ENCODE peak calls at places on chromosomes 3 and 15, in seven cellular contexts. Y is neural progenitor cell, A is ovary, F is heart left ventricle, J is PC-9, N is A549, G is colonic mucosa. O is an unnamed sample.

GRCh38 chr3:104102386-104102785 is 1264.3 kb upstream of the ALCAM start:
- DNase-seq in Y (peak), A (no peak), F (no peak), J (peak), N (peak), G (no peak), O (no peak)

GRCh38 chr15:47506543-47507090 is 210.7 kb upstream of the SEMA6D start:
- DNase-seq in Y (no peak), A (no peak), F (peak), J (no peak), N (no peak), G (no peak), O (no peak)

GRCh38 chr15:91950631-91951384 is 97.3 kb downstream of the SLCO3A1 start:
- DNase-seq in Y (no peak), A (no peak), F (no peak), J (no peak), N (no peak), G (no peak), O (no peak)

GRCh38 chr15:42053914-42054313 is 33.1 kb upstream of the PLA2G4E start:
- DNase-seq in Y (no peak), A (no peak), F (no peak), J (no peak), N (no peak), G (peak), O (no peak)

GRCh38 chr15:40313531-40314398 is 6.0 kb upstream of the PLCB2 start:
- DNase-seq in Y (no peak), A (no peak), F (peak), J (peak), N (no peak), G (peak), O (no peak)

GRCh38 chr15:80090879-80091503 is 31.5 kb downstream of the ZFAND6 start:
- DNase-seq in Y (no peak), A (no peak), F (no peak), J (no peak), N (peak), G (no peak), O (no peak)

GRCh38 chr3:71511446-71511845 is 72.1 kb downstream of the FOXP1 start:
- DNase-seq in Y (no peak), A (no peak), F (no peak), J (no peak), N (no peak), G (no peak), O (no peak)

GRCh38 chr3:106473576-106474506 is 605.0 kb upstream of the CBLB start:
- DNase-seq in Y (no peak), A (no peak), F (no peak), J (no peak), N (no peak), G (no peak), O (no peak)

GRCh38 chr3:196677929-196678328 is 34.1 kb downstream of the CEP19 start:
- DNase-seq in Y (no peak), A (no peak), F (no peak), J (no peak), N (no peak), G (no peak), O (no peak)

GRCh38 chr15:51970132-51970817 is 1.3 kb downstream of the LEO1 start:
- DNase-seq in Y (no peak), A (no peak), F (no peak), J (no peak), N (peak), G (no peak), O (no peak)

GRCh38 chr3:6861989-6862879 is 1.3 kb downstream of the GRM7 start:
- DNase-seq in Y (peak), A (no peak), F (no peak), J (no peak), N (no peak), G (no peak), O (no peak)

GRCh38 chr3:197203714-197204146 is 94.7 kb downstream of the DLG1 start:
- DNase-seq in Y (peak), A (no peak), F (no peak), J (no peak), N (no peak), G (no peak), O (no peak)

GRCh38 chr15:40285151-40285898 is 2.5 kb upstream of the ANKRD63 start:
- DNase-seq in Y (no peak), A (no peak), F (no peak), J (no peak), N (no peak), G (no peak), O (no peak)

GRCh38 chr3:182246870-182247269 is 535.1 kb downstream of the SOX2 start:
- DNase-seq in Y (no peak), A (no peak), F (no peak), J (no peak), N (no peak), G (no peak), O (no peak)

GRCh38 chr3:133472889-133473288 is 73.0 kb downstream of the BFSP2 start:
- DNase-seq in Y (peak), A (no peak), F (no peak), J (no peak), N (no peak), G (no peak), O (no peak)

GRCh38 chr15:74614744-74615312 is 808 bp upstream of the CLK3 start:
- DNase-seq in Y (peak), A (peak), F (peak), J (peak), N (peak), G (peak), O (peak)

GRCh38 chr15:51281368-51281967 is 56.9 kb downstream of the CYP19A1 start:
- DNase-seq in Y (peak), A (no peak), F (peak), J (peak), N (peak), G (peak), O (no peak)

GRCh38 chr3:34020761-34021635 is 222.6 kb downstream of the PDCD6IP start:
- DNase-seq in Y (no peak), A (no peak), F (no peak), J (no peak), N (no peak), G (no peak), O (no peak)

GRCh38 chr15:84797212-84797611 is 19.9 kb upstream of the ALPK3 start:
- DNase-seq in Y (no peak), A (no peak), F (no peak), J (no peak), N (no peak), G (no peak), O (no peak)

GRCh38 chr15:63331456-63331855 is 50.2 kb downstream of the CA12 start:
- DNase-seq in Y (no peak), A (no peak), F (no peak), J (peak), N (no peak), G (no peak), O (no peak)

GRCh38 chr3:9778102-9778501 is 8.4 kb upstream of the CAMK1 start:
- DNase-seq in Y (no peak), A (no peak), F (no peak), J (no peak), N (no peak), G (no peak), O (no peak)

GRCh38 chr3:52053307-52054304 is 2.8 kb downstream of the DUSP7 start:
- DNase-seq in Y (peak), A (peak), F (peak), J (peak), N (no peak), G (no peak), O (no peak)

GRCh38 chr15:75024102-75024636 is 779 bp downstream of the PPCDC start:
- DNase-seq in Y (peak), A (peak), F (no peak), J (no peak), N (peak), G (no peak), O (no peak)

GRCh38 chr3:194808709-194809108 is 123.0 kb downstream of the FAM43A start:
- DNase-seq in Y (no peak), A (no peak), F (no peak), J (peak), N (peak), G (no peak), O (no peak)

GRCh38 chr3:105867690-105868449 is 942 bp downstream of the CBLB start:
- DNase-seq in Y (no peak), A (no peak), F (no peak), J (no peak), N (no peak), G (no peak), O (no peak)

GRCh38 chr3:23421811-23422510 is 218.8 kb downstream of the UBE2E2 start:
- DNase-seq in Y (no peak), A (no peak), F (no peak), J (no peak), N (no peak), G (no peak), O (no peak)

GRCh38 chr3:55091381-55092225 is 163.7 kb upstream of the LRTM1 start:
- DNase-seq in Y (no peak), A (no peak), F (no peak), J (no peak), N (no peak), G (no peak), O (no peak)

GRCh38 chr3:62312201-62312600 is 61.1 kb downstream of the FEZF2 start:
- DNase-seq in Y (no peak), A (no peak), F (no peak), J (no peak), N (no peak), G (no peak), O (no peak)

GRCh38 chr3:33839283-33839682 is 40.9 kb downstream of the PDCD6IP start:
- DNase-seq in Y (no peak), A (no peak), F (no peak), J (no peak), N (no peak), G (no peak), O (no peak)

GRCh38 chr3:99114565-99115291 is 213.2 kb upstream of the DCBLD2 start:
- DNase-seq in Y (peak), A (no peak), F (no peak), J (peak), N (peak), G (no peak), O (no peak)

GRCh38 chr3:104436536-104436935 is 930.2 kb upstream of the ALCAM start:
- DNase-seq in Y (no peak), A (no peak), F (no peak), J (no peak), N (no peak), G (no peak), O (no peak)

GRCh38 chr3:197592361-197593045 is 36.7 kb upstream of the BDH1 start:
- DNase-seq in Y (no peak), A (no peak), F (no peak), J (no peak), N (no peak), G (no peak), O (no peak)

GRCh38 chr15:74411686-74412085 is 22.1 kb downstream of the SEMA7A start:
- DNase-seq in Y (no peak), A (no peak), F (no peak), J (no peak), N (no peak), G (no peak), O (no peak)

GRCh38 chr3:37375184-37376120 is 201.1 kb upstream of the LRRFIP2 start:
- DNase-seq in Y (no peak), A (no peak), F (no peak), J (no peak), N (no peak), G (no peak), O (no peak)

GRCh38 chr3:63462732-63463131 is 184.6 kb downstream of the SYNPR start:
- DNase-seq in Y (no peak), A (no peak), F (no peak), J (no peak), N (no peak), G (no peak), O (no peak)
- TF ChIP-seq CTCF in Y (no peak), A (no peak), F (no peak), J (no peak), N (no peak), G (no peak), O (no peak)

GRCh38 chr3:5022187-5022965 is 43.1 kb downstream of the BHLHE40 start:
- DNase-seq in Y (no peak), A (no peak), F (no peak), J (no peak), N (no peak), G (no peak), O (no peak)
- H3K27ac ChIP-seq in Y (no peak), A (peak), F (no peak), J (peak), N (peak), G (peak), O (peak)

GRCh38 chr15:30990036-30990435 is 1.4 kb downstream of the MTMR10 start:
- DNase-seq in Y (no peak), A (no peak), F (no peak), J (no peak), N (peak), G (no peak), O (no peak)

GRCh38 chr15:30992073-30992363 is 590 bp upstream of the MTMR10 start:
- DNase-seq in Y (no peak), A (no peak), F (no peak), J (no peak), N (no peak), G (no peak), O (no peak)

GRCh38 chr15:30991301-30992072 is at the start of gene MTMR10:
- DNase-seq in Y (peak), A (peak), F (peak), J (peak), N (peak), G (peak), O (no peak)

GRCh38 chr15:30990451-30991300 is 752 bp downstream of the MTMR10 start:
- DNase-seq in Y (peak), A (no peak), F (peak), J (no peak), N (no peak), G (no peak), O (no peak)

GRCh38 chr15:30992465-30992864 is 1.0 kb upstream of the MTMR10 start:
- DNase-seq in Y (no peak), A (no peak), F (no peak), J (no peak), N (peak), G (no peak), O (no peak)
- TF ChIP-seq CTCF in Y (no peak), A (no peak), F (no peak), J (no peak), N (no peak), G (no peak), O (no peak)

DNA sequence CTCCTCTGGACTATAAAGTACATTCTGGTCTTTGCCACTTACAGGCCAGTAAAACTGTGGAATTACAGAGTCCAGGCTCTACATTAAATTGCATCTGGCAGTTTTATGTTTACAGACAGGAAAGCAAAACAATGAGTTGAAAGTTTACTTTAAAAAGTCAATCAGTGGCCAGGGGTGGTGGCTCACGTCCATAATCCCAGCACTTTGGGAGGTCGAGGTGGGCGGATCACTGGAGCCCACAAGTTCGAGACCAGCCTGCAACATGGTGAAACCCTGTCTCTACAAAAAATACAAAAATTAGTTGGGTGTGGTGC is 53.8 kb downstream of the TM4SF4 start:
- DNase-seq in Y (no peak), A (no peak), F (no peak), J (no peak), N (peak), G (no peak), O (no peak)
- H3K27ac ChIP-seq in Y (no peak), A (no peak), F (peak), J (no peak), N (peak), G (no peak), O (peak)

DNA sequence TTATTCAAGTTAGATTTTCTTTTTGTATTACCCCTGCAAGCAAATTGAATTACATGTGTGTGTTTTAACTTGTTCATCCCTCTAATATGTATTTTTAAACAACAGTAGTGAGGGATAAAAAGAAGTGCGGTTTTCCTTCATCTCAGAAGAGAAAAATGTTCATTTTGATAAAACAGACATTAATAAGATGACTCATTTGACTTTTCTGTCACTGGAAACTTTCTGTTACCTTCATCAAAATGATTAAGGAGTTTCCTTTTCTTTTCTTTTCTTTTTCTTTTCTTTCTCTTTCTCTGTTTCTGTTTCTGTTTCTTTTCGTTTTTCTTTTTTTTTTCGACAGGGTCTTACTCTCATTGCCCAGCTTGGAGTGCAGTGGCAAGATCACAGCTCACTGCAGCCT is 53.0 kb downstream of the ECT2 start:
- DNase-seq in Y (no peak), A (no peak), F (no peak), J (no peak), N (no peak), G (no peak), O (no peak)
- TF ChIP-seq CTCF in Y (no peak), A (no peak), F (no peak), J (no peak), N (no peak), G (no peak), O (no peak)

GRCh38 chr3:43152649-43153048 is 46.8 kb upstream of the POMGNT2 start:
- DNase-seq in Y (no peak), A (no peak), F (no peak), J (no peak), N (no peak), G (no peak), O (no peak)
- H3K27ac ChIP-seq in Y (no peak), A (peak), F (no peak), J (no peak), N (no peak), G (no peak), O (no peak)

GRCh38 chr3:184491011-184491576 is 70.5 kb upstream of the EPHB3 start:
- DNase-seq in Y (no peak), A (peak), F (no peak), J (no peak), N (peak), G (peak), O (no peak)
- TF ChIP-seq CTCF in Y (no peak), A (no peak), F (no peak), J (no peak), N (no peak), G (no peak), O (no peak)

GRCh38 chr3:12159227-12159601 is 502 bp upstream of the TIMP4 start:
- DNase-seq in Y (peak), A (no peak), F (no peak), J (no peak), N (no peak), G (no peak), O (no peak)
- H3K27ac ChIP-seq in Y (no peak), A (no peak), F (peak), J (peak), N (peak), G (peak), O (peak)